ENCODE peak calls at places on chromosomes 3 and 15, in ten cellular contexts. Z, Y, D, Q, R, M, T, C, I and U are unnamed samples. For H3K27me3 and H3K9me3, the result is how much of the 10 kb centered on the place peaks cover.

GRCh38 chr15:33963831-33964664 is 4.2 kb upstream of the CHRM5 start:
- DNase-seq in Z (peak), R (peak), D (no peak), T (no peak), M (no peak), Q (no peak), I (no peak), C (no peak), Y (no peak), U (no peak)

GRCh38 chr3:52277972-52278509 is 408 bp downstream of the WDR82 start:
- DNase-seq in Z (no peak), Y (no peak), I (peak), R (no peak), T (peak), D (peak), M (peak), Q (peak), C (no peak), U (no peak)

GRCh38 chr15:68733666-68734065 is 87.0 kb downstream of the ANP32A start:
- DNase-seq in R (no peak), Y (no peak), T (no peak), M (no peak), C (no peak), I (no peak), Q (no peak), Z (no peak), D (no peak), U (no peak)

GRCh38 chr3:195616681-195617080 is 32.9 kb upstream of the APOD start:
- DNase-seq in T (no peak), M (no peak), C (no peak), Y (no peak), Z (no peak), R (no peak), D (no peak), Q (no peak), I (peak), U (no peak)

GRCh38 chr3:8485141-8485840 is 16.3 kb upstream of the LMCD1 start:
- DNase-seq in D (no peak), M (no peak), Z (no peak), Y (no peak), I (no peak), T (no peak), C (no peak), R (peak), Q (no peak), U (no peak)

GRCh38 chr3:49359623-49360022 is 1.5 kb upstream of the GPX1 start:
- DNase-seq in Q (no peak), Y (no peak), Z (peak), T (no peak), R (no peak), C (no peak), M (no peak), D (no peak), I (no peak), U (no peak)

GRCh38 chr15:70605606-70606410 is 157.6 kb downstream of the UACA start:
- DNase-seq in Z (no peak), C (no peak), R (peak), Q (peak), I (peak), M (no peak), T (peak), Y (peak), D (peak), U (no peak)

GRCh38 chr3:46076606-46077005 is 49.3 kb upstream of the XCR1 start:
- DNase-seq in I (no peak), M (no peak), Q (no peak), R (no peak), Y (no peak), Z (no peak), C (no peak), D (no peak), T (no peak), U (no peak)

GRCh38 chr15:57205999-57206398 is 170.3 kb upstream of the CGNL1 start:
- DNase-seq in T (no peak), M (no peak), Q (no peak), Z (no peak), D (no peak), C (no peak), I (peak), Y (no peak), R (no peak), U (no peak)

GRCh38 chr3:29137601-29138000 is 143.3 kb upstream of the RBMS3 start:
- DNase-seq in Y (no peak), D (no peak), R (no peak), T (no peak), Z (peak), Q (no peak), I (no peak), C (no peak), M (no peak), U (no peak)

GRCh38 chr3:16140116-16140893 is 34.2 kb upstream of the GALNT15 start:
- DNase-seq in Y (no peak), M (no peak), I (no peak), Z (peak), R (no peak), T (peak), Q (peak), D (peak), C (no peak), U (peak)

GRCh38 chr3:46928297-46928696 is 48.2 kb downstream of the CCDC12 start:
- DNase-seq in Y (no peak), T (no peak), M (no peak), Q (no peak), Z (no peak), R (no peak), I (no peak), D (no peak), C (no peak), U (no peak)

GRCh38 chr15:101391981-101392566 is 97.0 kb upstream of the SNRPA1 start:
- DNase-seq in T (no peak), Y (no peak), M (no peak), I (no peak), C (peak), Q (no peak), Z (no peak), R (no peak), D (no peak), U (no peak)

GRCh38 chr15:101391431-101391830 is 96.4 kb upstream of the SNRPA1 start:
- DNase-seq in D (no peak), I (no peak), T (no peak), Y (no peak), C (peak), M (no peak), R (no peak), Q (no peak), Z (no peak), U (no peak)

GRCh38 chr15:101394056-101394630 is 95.4 kb downstream of the PCSK6 start:
- DNase-seq in M (no peak), D (no peak), R (no peak), C (peak), Y (no peak), Q (no peak), Z (no peak), I (no peak), T (no peak), U (no peak)

GRCh38 chr15:101394654-101395053 is 94.9 kb downstream of the PCSK6 start:
- DNase-seq in Q (no peak), T (no peak), R (no peak), I (no peak), Y (no peak), C (peak), Z (no peak), M (no peak), D (no peak), U (no peak)

GRCh38 chr15:101393172-101393571 is 96.3 kb downstream of the PCSK6 start:
- DNase-seq in Y (no peak), C (peak), Z (no peak), T (no peak), R (no peak), M (no peak), D (no peak), I (no peak), Q (no peak), U (no peak)
- H3K27me3 ChIP-seq in Y (under half), C (under half), Z (under half), T (under half), R (under half), M (under half), D (under half), I (under half), Q (under half), U (under half)

DNA sequence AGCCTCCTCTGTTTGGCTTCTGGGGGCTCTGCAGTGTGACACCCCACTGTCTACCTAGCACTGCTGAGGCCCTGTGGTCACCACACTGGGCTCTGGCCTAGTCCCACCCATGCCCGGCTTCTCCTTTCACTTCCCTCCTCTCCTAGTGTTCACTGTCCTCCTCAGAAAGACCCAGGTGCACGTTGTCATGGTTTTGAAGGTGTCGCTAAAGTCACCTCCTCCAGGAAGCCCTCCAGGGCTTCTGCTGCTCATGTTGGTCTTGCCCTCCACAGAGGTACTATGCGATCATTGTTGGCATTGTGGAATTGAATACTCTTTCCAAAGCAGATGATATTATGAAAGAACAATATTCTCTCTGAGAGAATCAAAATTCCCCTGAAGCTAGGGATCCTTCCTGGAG is 163.5 kb downstream of the GABRG3 start:
- DNase-seq in R (no peak), Q (no peak), Z (no peak), M (no peak), T (no peak), Y (no peak), D (no peak), C (no peak), I (no peak), U (no peak)
- H3K9me3 ChIP-seq in R (half or more), Q (under half), Z (under half), M (under half), T (under half), Y (under half), D (under half), C (under half), I (under half), U (under half)

GRCh38 chr3:38739931-38740330 is 76.1 kb downstream of the SCN10A start:
- DNase-seq in Q (no peak), D (no peak), C (no peak), M (no peak), R (no peak), I (no peak), Y (no peak), Z (no peak), T (no peak), U (no peak)

GRCh38 chr3:38739396-38739689 is 76.7 kb downstream of the SCN10A start:
- DNase-seq in R (no peak), Z (no peak), T (no peak), I (no peak), C (no peak), Y (no peak), Q (no peak), D (no peak), M (no peak), U (no peak)

GRCh38 chr3:38742551-38742950 is 73.5 kb downstream of the SCN10A start:
- DNase-seq in R (no peak), D (no peak), Z (no peak), C (no peak), Q (no peak), T (no peak), I (no peak), M (no peak), Y (no peak), U (no peak)

GRCh38 chr3:38738630-38739395 is 77.2 kb downstream of the SCN10A start:
- DNase-seq in Z (peak), M (no peak), C (no peak), Y (no peak), Q (peak), T (no peak), R (peak), I (peak), D (peak), U (no peak)
- TF ChIP-seq CTCF in Z (peak), M (no peak), C (no peak), Y (no peak), Q (no peak), T (no peak), R (peak), I (peak), D (peak), U (peak)

GRCh38 chr15:89352476-89352875 is 17.9 kb upstream of the POLG start:
- DNase-seq in R (no peak), Z (no peak), T (no peak), I (no peak), Q (no peak), D (no peak), C (no peak), M (no peak), Y (no peak), U (no peak)

GRCh38 chr15:89346516-89346915 is 11.9 kb upstream of the POLG start:
- DNase-seq in M (no peak), T (no peak), Y (no peak), I (no peak), D (no peak), Z (no peak), C (no peak), R (no peak), Q (no peak), U (no peak)

GRCh38 chr15:89353991-89354390 is 19.4 kb upstream of the POLG start:
- DNase-seq in T (no peak), D (no peak), C (no peak), Z (no peak), M (no peak), I (no peak), Q (no peak), R (no peak), Y (no peak), U (no peak)

GRCh38 chr15:89345245-89345644 is 10.6 kb upstream of the POLG start:
- DNase-seq in Q (no peak), C (no peak), M (no peak), I (no peak), Y (no peak), Z (no peak), T (no peak), D (no peak), R (no peak), U (no peak)

DNA sequence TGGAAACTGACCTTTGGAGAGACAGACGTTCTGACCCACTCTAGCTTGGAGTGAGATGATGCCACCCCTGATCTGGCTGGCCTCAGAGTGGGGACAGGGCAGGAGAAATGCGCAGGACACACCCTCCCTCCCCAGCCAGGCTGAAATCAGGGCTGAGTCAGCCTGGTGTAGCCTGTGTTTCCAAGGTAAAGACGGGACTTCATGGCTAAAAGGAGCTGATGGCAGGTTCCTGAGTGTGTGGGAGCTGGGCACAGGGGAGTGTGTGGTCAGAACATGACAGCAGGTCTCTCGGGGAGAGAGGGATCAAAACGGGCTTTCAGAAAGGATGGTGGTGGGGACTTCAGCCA is 14.6 kb upstream of the POLG start:
- DNase-seq in Z (no peak), I (no peak), Y (no peak), R (no peak), T (no peak), M (no peak), C (no peak), Q (no peak), D (no peak), U (no peak)
- H3K27me3 ChIP-seq in Z (under half), I (under half), Y (under half), R (under half), T (under half), M (under half), C (under half), Q (under half), D (under half), U (under half)

DNA sequence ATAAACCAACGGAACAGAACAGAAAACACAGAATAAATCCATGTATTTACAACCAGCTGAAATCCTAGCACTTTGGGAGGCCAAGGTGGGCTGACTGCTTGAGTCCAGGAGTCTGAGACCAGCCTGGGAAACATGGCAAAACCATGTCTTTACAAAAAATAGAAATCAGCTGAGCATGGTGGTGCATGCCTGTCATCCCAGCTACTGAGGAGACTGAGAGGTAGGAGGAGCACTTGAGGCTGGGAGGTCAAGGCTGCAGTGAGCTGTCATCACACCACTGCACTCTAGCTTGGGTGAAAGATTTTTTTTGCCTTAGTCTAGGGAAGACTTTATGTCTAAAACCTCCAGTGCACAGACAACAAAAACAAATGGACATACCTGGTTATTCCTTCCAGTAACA is 120.7 kb downstream of the STT3B start:
- DNase-seq in Q (no peak), Z (no peak), I (no peak), R (peak), T (no peak), Y (no peak), C (no peak), D (no peak), M (no peak), U (no peak)
- H3K9me3 ChIP-seq in Q (under half), Z (under half), I (under half), R (under half), T (half or more), Y (under half), C (half or more), D (half or more), M (half or more), U (half or more)

GRCh38 chr3:103613738-103614137 is 1178.9 kb downstream of the ZPLD1 start:
- DNase-seq in Z (no peak), M (no peak), T (no peak), D (no peak), Y (no peak), I (no peak), Q (no peak), C (no peak), R (no peak), U (no peak)

GRCh38 chr3:103614719-103615118 is 1179.9 kb downstream of the ZPLD1 start:
- DNase-seq in C (no peak), Z (no peak), R (no peak), D (no peak), I (no peak), Y (no peak), Q (no peak), M (no peak), T (no peak), U (no peak)

GRCh38 chr3:103609472-103609871 is 1174.7 kb downstream of the ZPLD1 start:
- DNase-seq in D (no peak), Y (no peak), C (no peak), M (no peak), R (no peak), I (no peak), Q (no peak), Z (no peak), T (no peak), U (no peak)
- TF ChIP-seq CTCF in D (peak), Y (no peak), C (no peak), M (no peak), R (no peak), I (no peak), Q (no peak), Z (peak), T (no peak), U (no peak)

GRCh38 chr3:179224584-179224983 is 26.3 kb downstream of the KCNMB3 start:
- DNase-seq in R (no peak), Z (no peak), D (no peak), Y (no peak), I (no peak), T (no peak), M (no peak), C (no peak), Q (no peak), U (no peak)

GRCh38 chr3:179229177-179229576 is 21.7 kb downstream of the KCNMB3 start:
- DNase-seq in M (no peak), Z (no peak), Q (no peak), Y (no peak), I (no peak), R (no peak), C (no peak), D (no peak), T (no peak), U (no peak)

GRCh38 chr3:179233043-179233442 is 17.9 kb downstream of the KCNMB3 start:
- DNase-seq in R (no peak), T (no peak), C (no peak), Y (no peak), D (no peak), Z (no peak), M (no peak), I (no peak), Q (no peak), U (no peak)

DNA sequence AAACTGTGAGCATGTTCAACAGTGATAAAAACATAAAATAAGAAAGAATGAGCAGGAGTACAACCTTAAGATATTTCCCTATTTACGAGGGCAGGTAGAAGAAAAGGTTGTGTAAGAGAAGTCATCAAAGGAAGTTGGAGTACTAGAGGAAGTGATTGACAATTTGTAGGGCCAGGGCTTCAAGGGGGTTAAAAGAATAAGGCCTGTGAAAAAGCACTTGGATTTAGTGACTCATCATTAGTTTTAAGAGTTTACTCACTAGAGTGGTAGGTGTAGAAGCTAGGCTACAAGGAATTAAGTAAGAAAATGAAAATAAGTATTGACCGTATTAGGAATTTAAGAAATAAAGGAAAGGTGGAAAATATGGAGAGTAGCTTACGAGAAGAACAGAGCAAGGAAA is 23.6 kb downstream of the KCNMB3 start:
- DNase-seq in C (no peak), Z (peak), M (no peak), Q (no peak), Y (no peak), D (no peak), R (no peak), T (no peak), I (no peak), U (no peak)
- H3K27me3 ChIP-seq in C (under half), Z (under half), M (under half), Q (under half), Y (under half), D (under half), R (under half), T (under half), I (under half), U (under half)

GRCh38 chr15:25068696-25069095 is 113.9 kb downstream of the SNRPN start:
- DNase-seq in C (no peak), T (no peak), Y (no peak), D (no peak), M (no peak), I (no peak), Z (no peak), R (no peak), Q (no peak), U (no peak)
- H3K9me3 ChIP-seq in C (half or more), T (half or more), Y (half or more), D (half or more), M (half or more), I (under half), Z (half or more), R (half or more), Q (under half), U (half or more)

GRCh38 chr3:54960066-54960465 is 32.2 kb upstream of the LRTM1 start:
- DNase-seq in M (no peak), R (no peak), D (no peak), Z (no peak), Y (no peak), I (no peak), T (no peak), Q (no peak), C (no peak), U (no peak)
- TF ChIP-seq CTCF in M (no peak), R (no peak), D (no peak), Z (no peak), Y (no peak), I (no peak), T (no peak), Q (no peak), C (no peak), U (no peak)

DNA sequence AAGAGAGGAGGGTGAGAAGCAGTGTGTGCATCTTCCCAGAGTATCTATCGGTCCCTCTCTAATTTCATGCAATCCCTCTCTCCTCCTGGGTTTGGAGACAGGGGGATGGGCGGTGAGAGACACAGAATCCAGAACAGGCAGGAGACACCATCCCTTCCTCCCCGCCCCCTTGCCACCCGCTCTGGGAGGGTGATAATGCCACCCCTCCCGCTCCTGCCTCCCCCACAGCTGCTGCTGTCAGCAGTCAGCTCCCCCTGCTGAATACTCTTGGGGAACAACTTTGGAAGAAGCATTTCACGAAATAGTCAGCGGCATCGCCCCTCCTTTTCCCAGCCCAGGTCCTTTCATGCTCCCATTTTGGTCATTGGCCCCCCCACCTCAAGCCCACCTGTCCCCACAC is 34.0 kb downstream of the SEMA5B start:
- DNase-seq in I (no peak), Q (no peak), D (no peak), Z (no peak), C (no peak), T (no peak), Y (no peak), R (no peak), M (no peak), U (no peak)
- H3K27me3 ChIP-seq in I (under half), Q (under half), D (under half), Z (under half), C (half or more), T (under half), Y (under half), R (under half), M (under half), U (under half)